ENCODE peak calls at places on chromosomes 11 and 22, in four cellular contexts. J is CD4-positive, alpha-beta memory T cell; I is PC-3; C is IMR-90. Y is an unnamed sample.

GRCh38 chr11:33329705-33330329 is 72.6 kb downstream of the HIPK3 start:
- DNase-seq in C (peak; percentile 72), I (peak; percentile 74), J (peak; percentile 48), Y (no peak)

GRCh38 chr11:2512431-2513407 is 67.9 kb downstream of the KCNQ1 start:
- DNase-seq in J (no peak), C (no peak), I (no peak), Y (no peak)

GRCh38 chr22:41417622-41418390 is 28.8 kb downstream of the TOB2 start:
- DNase-seq in I (no peak), J (no peak), C (no peak), Y (no peak)

GRCh38 chr11:132022718-132023117 is 652.3 kb downstream of the NTM start:
- DNase-seq in I (no peak), C (peak; percentile 81), J (no peak), Y (no peak)

GRCh38 chr11:34165786-34166557 is 60.5 kb downstream of the NAT10 start:
- DNase-seq in J (no peak), C (no peak), I (peak; percentile 81), Y (no peak)

GRCh38 chr22:44441401-44442185 is 56.4 kb downstream of the RTL6 start:
- DNase-seq in J (no peak), C (no peak), I (no peak), Y (no peak)

GRCh38 chr11:114233755-114234154 is 62.4 kb upstream of the NNMT start:
- DNase-seq in C (peak; percentile 0), I (no peak), J (no peak), Y (no peak)

GRCh38 chr11:121416909-121417567 is 35.1 kb upstream of the SORL1 start:
- DNase-seq in J (peak; percentile 64), C (peak; percentile 48), I (peak; percentile 98), Y (peak; percentile 61)

GRCh38 chr11:132962026-132962425 is 570.3 kb downstream of the OPCML start:
- DNase-seq in J (no peak), C (peak; percentile 72), I (no peak), Y (no peak)

GRCh38 chr11:126359431-126360048 is 4.1 kb downstream of the ST3GAL4 start:
- DNase-seq in J (no peak), C (peak; percentile 37), I (no peak), Y (no peak)

GRCh38 chr22:30116362-30117117 is 36.3 kb downstream of the HORMAD2 start:
- DNase-seq in J (no peak), I (peak; percentile 57), C (peak; percentile 78), Y (no peak)

GRCh38 chr22:41353862-41354575 is 27.7 kb upstream of the TEF start:
- DNase-seq in J (no peak), C (no peak), I (no peak), Y (no peak)

GRCh38 chr11:60972182-60973030 is 926 bp downstream of the CD6 start:
- DNase-seq in J (peak; percentile 51), I (no peak), C (no peak), Y (peak; percentile 38)
- H3K4me3 ChIP-seq in J (peak overlapping the region; percentile 99), I (no peak overlapping the region), C (no peak overlapping the region), Y (peak overlapping the region; percentile 93)

DNA sequence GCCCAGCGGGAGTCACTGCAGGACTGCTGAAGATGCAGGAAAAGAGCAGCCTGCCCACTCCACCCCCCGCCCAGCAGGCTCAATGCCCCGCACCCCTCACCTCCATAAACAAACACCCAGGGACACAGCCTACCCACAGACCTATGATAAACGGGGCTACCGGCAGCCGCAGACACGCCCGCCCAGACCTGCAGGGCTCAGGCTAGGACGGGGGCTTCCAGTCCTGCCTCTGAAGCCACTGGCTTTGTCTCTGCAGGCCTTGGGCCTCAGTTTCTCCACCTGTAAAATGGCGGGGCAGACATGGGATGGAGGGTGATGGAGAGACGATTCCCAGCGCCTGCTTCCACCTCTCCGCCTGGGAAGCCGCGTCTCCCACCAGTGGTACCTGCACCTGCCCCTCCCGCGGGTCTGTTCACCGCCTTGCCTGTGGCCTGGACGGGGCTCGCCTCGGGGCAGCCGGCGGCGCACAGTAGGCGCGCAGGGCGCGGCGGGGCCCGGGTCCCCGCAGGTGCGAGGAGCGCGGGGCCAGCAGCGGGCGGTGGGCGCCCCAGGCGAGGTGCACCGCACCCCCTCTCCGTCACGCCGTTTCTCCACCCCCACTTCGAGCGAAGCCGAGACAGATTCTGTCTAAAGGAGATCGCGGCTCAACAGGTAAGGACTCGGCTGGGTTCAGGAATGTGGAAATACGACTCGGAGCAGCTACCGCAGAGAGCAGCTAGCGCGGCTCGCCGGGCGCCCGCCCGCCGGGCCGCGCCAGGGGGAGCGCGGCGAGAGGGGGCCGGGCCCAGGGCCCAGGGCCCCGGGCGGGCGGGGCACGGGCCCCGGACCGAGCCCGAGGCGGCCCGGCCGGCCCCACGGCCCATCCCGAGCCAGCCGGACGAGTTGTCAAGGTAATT is 1.4 kb downstream of the WNT7B start:
- DNase-seq in J (no peak), I (peak; percentile 50), C (no peak), Y (no peak)
- H3K27me3 ChIP-seq in J (peaks cover 24% of the 10 kb centered on the region), I (no peaks in the 10 kb centered on the region), C (peaks cover 73% of the 10 kb centered on the region), Y (peaks cover 33% of the 10 kb centered on the region)

DNA sequence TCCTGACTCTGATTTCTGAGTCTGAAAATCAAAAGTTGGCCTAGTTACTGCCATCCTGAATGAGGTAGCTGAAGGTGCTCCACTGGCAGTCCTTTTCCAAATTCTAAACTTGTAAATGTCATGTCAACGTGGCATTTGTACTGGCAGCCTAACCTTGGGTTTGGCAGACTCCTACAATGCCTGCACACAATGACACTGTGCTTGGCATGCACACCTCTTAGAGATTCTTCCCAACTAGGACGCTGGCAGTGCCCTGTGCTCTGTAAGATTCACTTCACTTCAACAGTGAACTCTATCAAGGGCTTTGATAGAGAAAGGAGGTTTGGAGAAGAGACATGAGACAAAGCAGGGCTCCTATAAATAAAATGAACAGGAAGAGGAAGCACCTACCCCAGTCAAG is 21.9 kb upstream of the PPP2R1B start:
- DNase-seq in I (no peak), J (no peak), C (no peak), Y (no peak)
- H3K4me3 ChIP-seq in I (no peak overlapping the region), J (no peak overlapping the region), C (no peak overlapping the region), Y (no peak overlapping the region)

DNA sequence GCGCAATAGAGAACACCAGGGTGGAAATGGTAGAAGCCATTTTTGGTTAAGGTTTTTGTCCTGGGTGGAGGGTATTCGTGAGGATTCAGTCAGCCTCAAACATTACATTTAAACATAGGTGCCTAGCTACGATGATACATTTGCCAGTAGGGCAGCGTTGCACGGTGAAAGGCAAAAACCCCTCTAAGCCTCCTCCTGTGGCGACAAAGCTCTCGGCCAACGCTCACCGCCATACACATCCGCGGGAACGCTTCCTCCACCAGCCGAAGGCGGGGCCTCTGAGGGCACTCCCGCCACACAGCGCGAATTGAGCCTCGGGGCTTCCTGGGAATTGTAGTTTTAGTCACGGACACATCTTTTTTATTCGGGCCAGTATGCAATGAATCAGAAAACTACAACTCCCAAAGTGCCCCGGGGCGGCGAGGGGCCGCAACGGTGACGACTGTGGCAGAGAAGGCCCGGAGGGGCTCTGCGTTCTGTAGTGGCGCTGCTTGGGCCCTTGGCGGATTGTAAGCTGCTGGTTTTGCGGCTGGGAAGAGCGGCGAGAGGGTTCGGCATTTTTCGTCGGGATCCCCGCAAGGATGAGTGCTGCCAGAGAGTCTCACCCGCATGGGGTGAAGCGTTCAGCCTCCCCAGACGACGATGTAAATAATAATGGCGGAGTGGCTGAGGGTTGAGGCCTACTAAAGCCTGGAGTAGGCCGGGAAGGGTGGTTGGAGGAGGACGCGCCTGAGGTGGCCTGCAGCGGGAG is at the start of gene C11orf58:
- DNase-seq in J (peak; percentile 98), I (peak; percentile 96), C (peak; percentile 96), Y (peak; percentile 97)
- H3K27me3 ChIP-seq in J (no peaks in the 10 kb centered on the region), I (no peaks in the 10 kb centered on the region), C (no peaks in the 10 kb centered on the region), Y (no peaks in the 10 kb centered on the region)

DNA sequence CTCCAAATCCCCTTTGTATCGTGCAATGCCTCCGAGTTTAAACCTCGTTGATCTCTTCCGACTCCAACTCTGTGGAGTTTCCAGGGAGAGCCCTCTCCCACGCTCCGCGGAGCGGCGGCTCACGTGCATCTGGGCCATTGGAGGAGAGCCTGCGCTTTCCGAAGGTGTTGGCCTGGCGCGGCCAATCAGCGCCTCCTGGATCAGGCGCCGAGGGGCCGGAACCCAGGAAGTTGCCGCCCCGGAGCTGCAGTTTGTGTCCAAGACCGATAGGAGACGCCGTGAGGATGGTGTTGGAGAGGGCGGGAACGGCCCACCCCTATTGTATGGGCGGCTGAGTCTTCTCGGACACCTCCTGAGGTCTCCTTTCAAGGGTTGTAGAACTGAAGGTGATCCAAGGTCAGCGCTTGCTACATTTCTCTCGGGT is 1.6 kb downstream of the ADAMTS15 start:
- DNase-seq in J (no peak), I (no peak), C (peak; percentile 82), Y (no peak)
- H3K4me3 ChIP-seq in J (no peak overlapping the region), I (peak overlapping the region; percentile 94), C (peak overlapping the region; percentile 81), Y (no peak overlapping the region)

DNA sequence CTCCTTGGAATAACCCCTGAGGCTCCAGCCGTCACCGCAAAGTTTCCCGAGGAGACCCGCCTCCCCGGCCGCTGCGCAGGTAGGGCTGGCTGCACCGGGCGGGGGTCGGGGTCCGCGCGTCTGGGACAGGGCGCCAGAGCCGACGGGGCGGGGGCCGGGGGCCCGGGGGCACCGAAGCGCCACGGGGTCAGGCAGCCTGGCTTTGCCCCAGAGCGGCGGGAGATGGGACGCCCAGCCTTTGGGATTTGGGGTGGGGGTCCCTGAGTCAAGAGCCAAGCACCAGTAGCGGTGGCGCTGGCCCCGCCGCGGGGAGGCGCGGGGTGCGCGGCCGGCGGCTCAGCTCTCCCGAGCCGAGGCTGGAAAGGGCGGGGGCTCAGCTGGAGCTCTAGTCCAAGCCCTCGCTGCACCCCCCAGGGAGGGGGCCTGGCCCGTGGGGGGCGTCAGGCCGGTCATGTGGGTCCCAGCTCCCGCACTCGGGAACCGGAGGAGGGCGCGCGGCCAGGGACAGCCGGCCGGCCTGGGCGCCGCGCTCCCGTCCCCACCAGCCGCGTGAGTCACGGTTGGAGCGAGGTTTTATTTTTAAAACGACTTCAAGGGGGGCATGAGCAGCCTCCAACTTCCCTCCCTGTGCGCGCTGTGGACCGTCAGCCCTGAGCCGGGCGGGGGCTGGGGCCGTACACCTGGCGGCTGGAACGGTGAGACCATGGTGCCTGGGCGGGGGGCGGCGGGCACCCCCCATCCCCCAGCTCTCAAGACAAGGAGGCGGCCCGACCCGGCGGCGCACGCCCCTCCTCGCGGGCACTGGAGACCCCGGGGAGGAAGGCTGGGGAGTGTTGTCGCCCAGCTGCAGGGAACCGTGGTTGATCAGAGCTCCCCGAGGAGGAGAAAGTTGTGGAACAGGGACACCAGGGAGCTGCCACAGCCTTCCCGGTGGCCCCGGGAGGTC is 623 bp downstream of the FLRT1 start:
- DNase-seq in C (peak; percentile 35), I (peak; percentile 59), J (no peak), Y (no peak)
- H3K27me3 ChIP-seq in C (peaks cover 12% of the 10 kb centered on the region), I (peaks cover 14% of the 10 kb centered on the region), J (peaks cover 12% of the 10 kb centered on the region), Y (peaks cover 13% of the 10 kb centered on the region)

GRCh38 chr11:66841861-66842260 is 1.4 kb upstream of the RCE1 start:
- DNase-seq in I (no peak), J (no peak), C (no peak), Y (no peak)
- H3K4me3 ChIP-seq in I (peak overlapping the region; percentile 96), J (peak overlapping the region; percentile 32), C (peak overlapping the region; percentile 81), Y (peak overlapping the region; percentile 91)

GRCh38 chr11:44382118-44382517 is 72.2 kb upstream of the ALX4 start:
- DNase-seq in I (no peak), C (no peak), J (no peak), Y (no peak)
- H3K27me3 ChIP-seq in I (peaks cover 39% of the 10 kb centered on the region), C (peaks cover 4% of the 10 kb centered on the region), J (no peaks in the 10 kb centered on the region), Y (peaks cover 3% of the 10 kb centered on the region)

DNA sequence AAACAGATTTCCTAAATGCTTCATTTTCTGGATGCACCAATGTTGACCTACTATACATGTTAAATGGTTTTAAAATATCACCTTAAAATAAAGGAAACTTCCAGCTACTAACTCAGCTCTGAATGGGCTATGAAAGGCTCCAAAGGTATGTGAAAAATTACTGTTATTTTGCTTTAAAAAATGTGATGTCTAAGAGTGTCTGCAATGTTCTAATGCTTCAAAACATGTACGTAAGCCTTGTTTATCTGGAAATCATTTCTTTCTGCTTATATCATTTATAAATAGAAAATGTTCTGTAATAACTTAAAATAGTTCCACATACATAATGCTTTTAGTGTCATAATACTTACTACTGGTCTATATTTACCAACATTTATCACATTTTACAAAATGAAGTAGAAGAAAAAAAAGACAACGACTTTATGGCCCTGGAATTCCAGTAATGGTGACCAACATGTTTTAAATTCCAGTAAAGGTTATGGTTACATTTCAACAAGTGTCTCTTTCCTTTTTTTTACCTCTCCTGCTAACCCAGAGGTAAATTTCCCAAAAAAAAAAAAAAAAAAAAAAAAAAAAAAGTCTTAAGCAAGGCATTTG is 2.5 kb downstream of the BDNF start:
- DNase-seq in I (no peak), C (no peak), J (no peak), Y (no peak)
- H3K4me3 ChIP-seq in I (peak overlapping the region; percentile 79), C (peak overlapping the region; percentile 85), J (no peak overlapping the region), Y (no peak overlapping the region)